ENCODE peak calls at places on chromosomes 2 and 18, in ten cellular contexts. Z is RWPE1, M is ascending aorta, W is GM10248, B is uterus, Q is colonic mucosa, H is mesothelial cell of epicardium, R is progenitor cell of endocrine pancreas, P is A549, J is choroid plexus epithelial cell. C is an unnamed sample.
A peak's percentile ranks its signal among the peaks of the same experiment; 100 is the strongest.

GRCh38 chr2:33457588-33458247 is 18.7 kb upstream of the RASGRP3 start:
- DNase-seq in Z (no peak), M (peak; percentile 81), W (peak; percentile 37), B (no peak), Q (no peak), H (no peak), R (no peak), P (no peak), J (peak; percentile 72), C (peak; percentile 62)

GRCh38 chr2:72134408-72134996 is 13.2 kb downstream of the CYP26B1 start:
- DNase-seq in Z (no peak), M (no peak), W (no peak), B (no peak), Q (no peak), H (no peak), R (no peak), P (no peak), J (no peak), C (no peak)

GRCh38 chr2:231709981-231710750 is 1.8 kb downstream of the PTMA start:
- DNase-seq in Z (peak; percentile 94), M (peak; percentile 92), W (peak; percentile 88), B (peak; percentile 91), Q (peak; percentile 84), H (peak; percentile 84), R (peak; percentile 94), P (peak; percentile 87), J (peak; percentile 86), C (peak; percentile 89)

GRCh38 chr2:28528206-28528605 is 32.3 kb downstream of the PLB1 start:
- DNase-seq in Z (no peak), M (no peak), W (no peak), B (no peak), Q (no peak), H (no peak), R (no peak), P (no peak), J (no peak), C (no peak)

GRCh38 chr2:127695491-127696472 is 5.5 kb upstream of the SFT2D3 start:
- DNase-seq in Z (no peak), M (peak; percentile 85), W (no peak), B (peak; percentile 69), Q (peak; percentile 75), H (no peak), R (no peak), P (peak; percentile 80), J (peak; percentile 50), C (peak; percentile 57)

GRCh38 chr2:180944372-180944771 is 36.0 kb upstream of the UBE2E3 start:
- DNase-seq in Z (no peak), M (no peak), W (no peak), B (no peak), Q (no peak), H (no peak), R (no peak), P (no peak), J (no peak), C (no peak)

GRCh38 chr2:128306081-128306930 is 12.4 kb downstream of the HS6ST1 start:
- DNase-seq in Z (peak; percentile 91), M (no peak), W (no peak), B (peak; percentile 82), Q (peak; percentile 58), H (peak; percentile 15), R (no peak), P (peak; percentile 86), J (peak; percentile 98), C (no peak)

GRCh38 chr2:149466635-149467034 is 120.9 kb downstream of the MMADHC start:
- DNase-seq in Z (no peak), M (no peak), W (no peak), B (no peak), Q (no peak), H (no peak), R (no peak), P (no peak), J (no peak), C (no peak)

GRCh38 chr18:10476430-10476829 is 22.0 kb downstream of the APCDD1 start:
- DNase-seq in Z (peak; percentile 16), M (no peak), W (no peak), B (no peak), Q (no peak), H (no peak), R (no peak), P (no peak), J (no peak), C (no peak)

GRCh38 chr18:44130365-44130942 is 550.2 kb upstream of the SETBP1 start:
- DNase-seq in Z (peak; percentile 12), M (no peak), W (peak; percentile 26), B (no peak), Q (peak; percentile 27), H (no peak), R (peak; percentile 23), P (peak; percentile 14), J (peak; percentile 67), C (peak; percentile 52)

GRCh38 chr18:32771169-32771751 is 1.6 kb downstream of the KLHL14 start:
- DNase-seq in Z (no peak), M (no peak), W (peak; percentile 32), B (no peak), Q (peak; percentile 22), H (no peak), R (peak; percentile 19), P (no peak), J (peak; percentile 4), C (peak; percentile 39)

GRCh38 chr2:52904511-52904910 is 863.1 kb upstream of the CHAC2 start:
- DNase-seq in Z (no peak), M (no peak), W (no peak), B (no peak), Q (no peak), H (no peak), R (no peak), P (no peak), J (peak; percentile 52), C (no peak)

GRCh38 chr2:137943948-137944347 is 20.3 kb upstream of the HNMT start:
- DNase-seq in Z (no peak), M (no peak), W (no peak), B (no peak), Q (no peak), H (no peak), R (no peak), P (no peak), J (no peak), C (no peak)
- TF ChIP-seq CTCF in Z (no peak), M (no peak), W (no peak), B (no peak), Q (no peak), H (no peak), R (no peak), P (no peak), J (peak; percentile 3), C (no peak)

GRCh38 chr18:54775686-54776085 is 52.6 kb upstream of the RAB27B start:
- DNase-seq in Z (peak; percentile 20), M (no peak), W (no peak), B (no peak), Q (no peak), H (no peak), R (no peak), P (peak; percentile 84), J (peak; percentile 88), C (no peak)
- TF ChIP-seq CTCF in Z (no peak), M (no peak), W (no peak), B (no peak), Q (no peak), H (no peak), R (peak; percentile 18), P (peak; percentile 11), J (peak; percentile 71), C (no peak)

GRCh38 chr2:10265328-10266132 is 37.2 kb upstream of the HPCAL1 start:
- DNase-seq in Z (no peak), M (peak; percentile 56), W (no peak), B (peak; percentile 11), Q (no peak), H (peak; percentile 2), R (no peak), P (no peak), J (no peak), C (no peak)

GRCh38 chr2:10267551-10268465 is 34.9 kb upstream of the HPCAL1 start:
- DNase-seq in Z (no peak), M (peak; percentile 53), W (no peak), B (peak; percentile 12), Q (peak; percentile 89), H (peak; percentile 14), R (no peak), P (no peak), J (no peak), C (no peak)

GRCh38 chr2:10264506-10265327 is 38.0 kb upstream of the HPCAL1 start:
- DNase-seq in Z (no peak), M (peak; percentile 30), W (no peak), B (peak; percentile 10), Q (no peak), H (peak; percentile 10), R (no peak), P (no peak), J (no peak), C (no peak)

GRCh38 chr2:10267036-10267435 is 35.7 kb upstream of the HPCAL1 start:
- DNase-seq in Z (no peak), M (peak; percentile 38), W (no peak), B (peak; percentile 5), Q (no peak), H (peak; percentile 1), R (no peak), P (no peak), J (no peak), C (no peak)

DNA sequence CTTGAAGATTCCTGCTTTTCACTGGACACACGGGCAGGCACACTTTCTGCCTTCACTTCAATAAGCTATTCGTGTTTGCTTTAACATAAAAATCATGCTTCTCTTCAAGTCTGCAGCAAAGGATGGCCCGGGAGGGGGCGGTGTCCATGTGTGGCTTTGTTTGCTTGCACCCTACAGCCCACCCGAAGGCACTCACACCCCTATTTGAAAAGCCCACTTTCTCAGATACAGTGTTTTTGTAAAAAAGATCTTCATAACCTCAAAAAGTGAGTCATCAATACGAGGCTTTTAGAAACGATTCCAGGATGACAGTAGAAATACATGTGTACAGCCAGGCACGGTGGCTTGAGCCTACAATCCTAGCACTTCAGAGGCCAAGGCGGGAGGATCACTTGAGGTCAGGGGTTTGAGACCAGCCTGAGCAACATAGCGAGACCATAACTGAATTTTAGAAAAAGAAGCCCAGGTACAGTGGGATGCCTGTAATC is 36.5 kb upstream of the HPCAL1 start:
- DNase-seq in Z (no peak), M (peak; percentile 50), W (no peak), B (peak; percentile 4), Q (no peak), H (peak; percentile 2), R (no peak), P (no peak), J (peak; percentile 41), C (no peak)
- TF ChIP-seq CTCF in Z (no peak), M (no peak), W (no peak), B (no peak), Q (no peak), H (no peak), R (no peak), P (no peak), J (peak; percentile 25), C (no peak)

DNA sequence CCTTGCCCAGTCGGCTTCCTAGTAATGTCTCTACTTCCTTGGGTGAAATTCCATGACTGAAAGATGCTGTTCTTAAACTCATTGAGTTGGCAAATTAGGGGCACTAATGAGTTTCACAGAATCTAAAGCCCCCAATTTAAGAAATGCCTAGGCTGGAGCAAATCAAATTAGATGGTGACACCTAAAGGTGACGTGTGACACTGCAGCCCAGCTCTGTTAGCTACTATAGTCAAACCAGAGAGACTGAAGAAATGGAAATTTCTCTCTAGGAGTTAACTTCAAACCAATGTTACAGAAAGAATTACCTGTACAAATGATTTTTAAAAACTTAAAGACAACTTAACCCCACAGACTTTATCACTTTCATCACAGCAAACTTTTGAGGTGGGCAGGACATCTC is 37.2 kb downstream of the LCT start:
- DNase-seq in Z (no peak), M (no peak), W (no peak), B (no peak), Q (no peak), H (no peak), R (no peak), P (peak; percentile 11), J (no peak), C (no peak)
- TF ChIP-seq CTCF in Z (no peak), M (no peak), W (no peak), B (no peak), Q (no peak), H (no peak), R (peak; percentile 10), P (no peak), J (no peak), C (no peak)

C was measured in GM13976.